ENCODE peak calls at places on chromosomes 16 and 17, in six cellular contexts. One of them, this sample, is unnamed.

GRCh38 chr17:65557349-65558310 is 3.8 kb downstream of the AXIN2 start:
- DNase-seq in left ventricle myocardium inferior: no peak
- DNase-seq in CD8-positive, alpha-beta memory T cell: no peak
- DNase-seq in fibroblast of lung: peak; percentile 93
- DNase-seq in endothelial cell of umbilical vein: no peak
- DNase-seq in heart left ventricle: no peak
- DNase-seq in this sample: peak; percentile 26

GRCh38 chr17:15379659-15380058 is 38.3 kb upstream of the TEKT3 start:
- DNase-seq in fibroblast of lung: no peak
- DNase-seq in endothelial cell of umbilical vein: no peak
- DNase-seq in CD8-positive, alpha-beta memory T cell: no peak
- DNase-seq in left ventricle myocardium inferior: no peak
- DNase-seq in heart left ventricle: no peak
- DNase-seq in this sample: no peak

GRCh38 chr16:12899529-12900168 is 1.7 kb upstream of the SHISA9 start:
- DNase-seq in heart left ventricle: no peak
- DNase-seq in endothelial cell of umbilical vein: no peak
- DNase-seq in left ventricle myocardium inferior: no peak
- DNase-seq in CD8-positive, alpha-beta memory T cell: no peak
- DNase-seq in fibroblast of lung: no peak
- DNase-seq in this sample: no peak

GRCh38 chr16:56329887-56330286 is 95.5 kb downstream of the AMFR start:
- DNase-seq in left ventricle myocardium inferior: no peak
- DNase-seq in fibroblast of lung: no peak
- DNase-seq in heart left ventricle: no peak
- DNase-seq in CD8-positive, alpha-beta memory T cell: no peak
- DNase-seq in endothelial cell of umbilical vein: no peak
- DNase-seq in this sample: no peak

GRCh38 chr16:8751481-8752311 is 45.7 kb downstream of the TMEM186 start:
- DNase-seq in fibroblast of lung: peak; percentile 89
- DNase-seq in endothelial cell of umbilical vein: peak; percentile 13
- DNase-seq in heart left ventricle: no peak
- DNase-seq in left ventricle myocardium inferior: no peak
- DNase-seq in CD8-positive, alpha-beta memory T cell: no peak
- DNase-seq in this sample: peak; percentile 63

GRCh38 chr17:81393684-81394376 is 1.4 kb upstream of the BAHCC1 start:
- DNase-seq in heart left ventricle: peak; percentile 100
- DNase-seq in left ventricle myocardium inferior: peak; percentile 100
- DNase-seq in fibroblast of lung: peak; percentile 99
- DNase-seq in endothelial cell of umbilical vein: peak; percentile 99
- DNase-seq in CD8-positive, alpha-beta memory T cell: no peak
- DNase-seq in this sample: peak; percentile 100

GRCh38 chr17:77476920-77477805 is 336.4 kb downstream of the SEC14L1 start:
- DNase-seq in endothelial cell of umbilical vein: peak; percentile 30
- DNase-seq in left ventricle myocardium inferior: peak; percentile 69
- DNase-seq in CD8-positive, alpha-beta memory T cell: no peak
- DNase-seq in heart left ventricle: peak; percentile 73
- DNase-seq in fibroblast of lung: peak; percentile 98
- DNase-seq in this sample: peak; percentile 94

GRCh38 chr16:30066882-30067583 is 1.5 kb downstream of the ALDOA start:
- DNase-seq in fibroblast of lung: no peak
- DNase-seq in heart left ventricle: peak; percentile 67
- DNase-seq in endothelial cell of umbilical vein: no peak
- DNase-seq in CD8-positive, alpha-beta memory T cell: no peak
- DNase-seq in left ventricle myocardium inferior: peak; percentile 55
- DNase-seq in this sample: no peak

GRCh38 chr16:27097671-27098275 is 31.0 kb downstream of the C16orf82 start:
- DNase-seq in left ventricle myocardium inferior: peak; percentile 76
- DNase-seq in fibroblast of lung: peak; percentile 43
- DNase-seq in heart left ventricle: peak; percentile 60
- DNase-seq in CD8-positive, alpha-beta memory T cell: no peak
- DNase-seq in endothelial cell of umbilical vein: no peak
- DNase-seq in this sample: peak; percentile 15

GRCh38 chr16:68526143-68526781 is 12.8 kb upstream of the ZFP90 start:
- DNase-seq in CD8-positive, alpha-beta memory T cell: no peak
- DNase-seq in fibroblast of lung: no peak
- DNase-seq in left ventricle myocardium inferior: no peak
- DNase-seq in heart left ventricle: no peak
- DNase-seq in endothelial cell of umbilical vein: no peak
- DNase-seq in this sample: no peak

GRCh38 chr17:64162575-64162974 is 32.6 kb upstream of the ERN1 start:
- DNase-seq in left ventricle myocardium inferior: no peak
- DNase-seq in endothelial cell of umbilical vein: no peak
- DNase-seq in CD8-positive, alpha-beta memory T cell: no peak
- DNase-seq in heart left ventricle: no peak
- DNase-seq in fibroblast of lung: no peak
- DNase-seq in this sample: no peak

GRCh38 chr17:48558731-48559608 is 14.1 kb upstream of the HOXB2 start:
- DNase-seq in fibroblast of lung: no peak
- DNase-seq in CD8-positive, alpha-beta memory T cell: no peak
- DNase-seq in endothelial cell of umbilical vein: no peak
- DNase-seq in left ventricle myocardium inferior: no peak
- DNase-seq in heart left ventricle: no peak
- DNase-seq in this sample: no peak

GRCh38 chr17:49146620-49147306 is 14.2 kb downstream of the B4GALNT2 start:
- DNase-seq in heart left ventricle: no peak
- DNase-seq in endothelial cell of umbilical vein: peak; percentile 90
- DNase-seq in fibroblast of lung: peak; percentile 99
- DNase-seq in CD8-positive, alpha-beta memory T cell: no peak
- DNase-seq in left ventricle myocardium inferior: no peak
- DNase-seq in this sample: peak; percentile 91

GRCh38 chr16:51175081-51175480 is 24.0 kb upstream of the SALL1 start:
- DNase-seq in fibroblast of lung: peak; percentile 43
- DNase-seq in heart left ventricle: no peak
- DNase-seq in endothelial cell of umbilical vein: no peak
- DNase-seq in left ventricle myocardium inferior: no peak
- DNase-seq in CD8-positive, alpha-beta memory T cell: no peak
- DNase-seq in this sample: no peak

GRCh38 chr17:39081851-39082250 is 69.6 kb downstream of the PLXDC1 start:
- DNase-seq in heart left ventricle: no peak
- DNase-seq in CD8-positive, alpha-beta memory T cell: no peak
- DNase-seq in fibroblast of lung: no peak
- DNase-seq in endothelial cell of umbilical vein: no peak
- DNase-seq in left ventricle myocardium inferior: no peak
- DNase-seq in this sample: no peak

DNA sequence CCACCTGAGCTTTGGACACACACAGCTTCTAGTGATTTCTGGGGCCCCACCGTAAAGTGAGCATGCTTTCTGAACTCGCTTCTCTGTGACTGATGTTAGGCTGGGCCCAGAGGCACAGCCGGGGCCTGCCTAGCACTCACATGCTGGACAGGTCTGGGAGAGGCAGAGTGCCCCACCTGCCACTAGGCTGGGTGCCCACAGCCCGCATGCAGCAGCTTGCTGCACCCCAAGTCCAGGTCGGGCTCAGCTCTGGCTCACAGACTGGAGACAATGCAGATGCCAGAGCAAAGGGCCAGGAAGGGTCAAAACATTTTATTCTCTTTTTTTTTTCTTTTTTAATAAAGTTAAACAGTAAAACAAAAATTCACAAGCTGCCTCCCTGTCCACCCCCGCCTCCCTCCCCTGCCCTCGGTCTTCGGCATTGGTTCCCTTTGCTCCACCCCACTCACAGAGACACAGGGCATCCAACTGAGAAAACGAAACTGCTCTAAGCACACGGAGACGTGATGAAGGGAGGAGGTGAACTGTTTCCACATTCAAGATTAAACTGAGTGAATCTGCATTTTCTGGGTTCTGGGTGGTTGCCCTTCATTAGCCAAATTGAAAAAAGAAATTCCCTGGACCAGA is 9.7 kb downstream of the CNP start:
- DNase-seq in CD8-positive, alpha-beta memory T cell: no peak
- DNase-seq in heart left ventricle: no peak
- DNase-seq in endothelial cell of umbilical vein: no peak
- DNase-seq in fibroblast of lung: no peak
- DNase-seq in left ventricle myocardium inferior: no peak
- DNase-seq in this sample: no peak
- H3K4me1 ChIP-seq in CD8-positive, alpha-beta memory T cell: no peaks in the 10 kb centered on the region
- H3K4me1 ChIP-seq in heart left ventricle: peaks cover 8% of the 10 kb centered on the region
- H3K4me1 ChIP-seq in endothelial cell of umbilical vein: no peaks in the 10 kb centered on the region
- H3K4me1 ChIP-seq in fibroblast of lung: peaks cover 6% of the 10 kb centered on the region
- H3K4me1 ChIP-seq in left ventricle myocardium inferior: peaks cover 34% of the 10 kb centered on the region
- H3K4me1 ChIP-seq in this sample: peaks cover 33% of the 10 kb centered on the region

GRCh38 chr16:21199607-21200218 is 11.7 kb downstream of the ZP2 start:
- DNase-seq in heart left ventricle: no peak
- DNase-seq in endothelial cell of umbilical vein: no peak
- DNase-seq in fibroblast of lung: no peak
- DNase-seq in left ventricle myocardium inferior: no peak
- DNase-seq in CD8-positive, alpha-beta memory T cell: no peak
- DNase-seq in this sample: no peak
- H3K4me3 ChIP-seq in heart left ventricle: no peak overlapping the region
- H3K4me3 ChIP-seq in endothelial cell of umbilical vein: no peak overlapping the region
- H3K4me3 ChIP-seq in fibroblast of lung: no peak overlapping the region
- H3K4me3 ChIP-seq in left ventricle myocardium inferior: no peak overlapping the region
- H3K4me3 ChIP-seq in CD8-positive, alpha-beta memory T cell: no peak overlapping the region
- H3K4me3 ChIP-seq in this sample: no peak overlapping the region

GRCh38 chr17:50636804-50637195 is 2.1 kb downstream of the ABCC3 start:
- DNase-seq in endothelial cell of umbilical vein: no peak
- DNase-seq in heart left ventricle: no peak
- DNase-seq in CD8-positive, alpha-beta memory T cell: no peak
- DNase-seq in fibroblast of lung: no peak
- DNase-seq in left ventricle myocardium inferior: no peak
- DNase-seq in this sample: no peak

GRCh38 chr17:50635720-50636144 is 1.1 kb downstream of the ABCC3 start:
- DNase-seq in CD8-positive, alpha-beta memory T cell: no peak
- DNase-seq in endothelial cell of umbilical vein: no peak
- DNase-seq in fibroblast of lung: no peak
- DNase-seq in left ventricle myocardium inferior: no peak
- DNase-seq in heart left ventricle: no peak
- DNase-seq in this sample: peak; percentile 20

GRCh38 chr17:50634915-50635719 is 436 bp downstream of the ABCC3 start:
- DNase-seq in left ventricle myocardium inferior: no peak
- DNase-seq in endothelial cell of umbilical vein: no peak
- DNase-seq in heart left ventricle: no peak
- DNase-seq in fibroblast of lung: no peak
- DNase-seq in CD8-positive, alpha-beta memory T cell: no peak
- DNase-seq in this sample: peak; percentile 38

GRCh38 chr17:50637829-50638571 is 3.3 kb downstream of the ABCC3 start:
- DNase-seq in CD8-positive, alpha-beta memory T cell: no peak
- DNase-seq in left ventricle myocardium inferior: no peak
- DNase-seq in fibroblast of lung: no peak
- DNase-seq in heart left ventricle: no peak
- DNase-seq in endothelial cell of umbilical vein: no peak
- DNase-seq in this sample: no peak

DNA sequence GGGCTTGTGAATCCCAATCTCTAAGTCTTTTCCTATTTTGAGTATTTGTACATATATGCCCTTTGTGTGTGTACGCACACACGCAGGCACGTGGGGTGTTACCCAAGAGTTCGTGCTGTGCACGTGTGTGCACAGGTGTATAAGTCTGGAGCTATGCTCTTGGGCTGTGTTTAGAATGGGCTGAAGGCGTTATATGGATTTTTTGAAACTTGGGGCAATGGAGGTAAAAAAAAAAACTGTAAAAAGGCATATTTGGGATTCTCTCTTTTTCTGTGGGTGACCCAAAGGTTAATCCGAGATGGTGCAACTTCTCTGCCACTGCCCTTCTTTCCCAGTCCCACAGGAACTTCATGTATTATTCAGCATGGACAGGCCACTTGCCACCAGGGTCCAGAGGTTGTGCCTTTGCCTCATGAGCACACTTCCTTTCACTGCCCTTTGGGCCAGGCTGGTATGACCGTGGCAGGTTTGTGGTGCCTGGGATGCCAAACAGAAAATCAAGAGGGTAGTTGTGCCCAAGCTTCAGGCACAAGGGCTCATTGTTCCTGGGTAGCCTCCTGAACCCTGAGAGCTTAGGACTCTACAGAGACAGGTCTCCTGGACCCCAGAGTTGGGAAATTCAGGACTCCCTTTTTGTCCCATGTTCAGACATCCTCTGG is 1.6 kb downstream of the ABCC3 start:
- DNase-seq in endothelial cell of umbilical vein: no peak
- DNase-seq in heart left ventricle: no peak
- DNase-seq in left ventricle myocardium inferior: no peak
- DNase-seq in CD8-positive, alpha-beta memory T cell: no peak
- DNase-seq in fibroblast of lung: no peak
- DNase-seq in this sample: peak; percentile 45
- H3K4me1 ChIP-seq in endothelial cell of umbilical vein: peaks cover 51% of the 10 kb centered on the region
- H3K4me1 ChIP-seq in heart left ventricle: peaks cover 15% of the 10 kb centered on the region
- H3K4me1 ChIP-seq in left ventricle myocardium inferior: peaks cover 32% of the 10 kb centered on the region
- H3K4me1 ChIP-seq in CD8-positive, alpha-beta memory T cell: no peaks in the 10 kb centered on the region
- H3K4me1 ChIP-seq in fibroblast of lung: peaks cover 32% of the 10 kb centered on the region
- H3K4me1 ChIP-seq in this sample: peaks cover 66% of the 10 kb centered on the region

GRCh38 chr17:79812206-79812968 is 15.5 kb upstream of the CBX8 start:
- DNase-seq in left ventricle myocardium inferior: no peak
- DNase-seq in heart left ventricle: no peak
- DNase-seq in fibroblast of lung: no peak
- DNase-seq in endothelial cell of umbilical vein: no peak
- DNase-seq in CD8-positive, alpha-beta memory T cell: no peak
- DNase-seq in this sample: no peak
- H3K4me3 ChIP-seq in left ventricle myocardium inferior: peak overlapping the region; percentile 60
- H3K4me3 ChIP-seq in heart left ventricle: no peak overlapping the region
- H3K4me3 ChIP-seq in fibroblast of lung: peak overlapping the region; percentile 28
- H3K4me3 ChIP-seq in endothelial cell of umbilical vein: peak overlapping the region; percentile 38
- H3K4me3 ChIP-seq in CD8-positive, alpha-beta memory T cell: no peak overlapping the region
- H3K4me3 ChIP-seq in this sample: no peak overlapping the region

DNA sequence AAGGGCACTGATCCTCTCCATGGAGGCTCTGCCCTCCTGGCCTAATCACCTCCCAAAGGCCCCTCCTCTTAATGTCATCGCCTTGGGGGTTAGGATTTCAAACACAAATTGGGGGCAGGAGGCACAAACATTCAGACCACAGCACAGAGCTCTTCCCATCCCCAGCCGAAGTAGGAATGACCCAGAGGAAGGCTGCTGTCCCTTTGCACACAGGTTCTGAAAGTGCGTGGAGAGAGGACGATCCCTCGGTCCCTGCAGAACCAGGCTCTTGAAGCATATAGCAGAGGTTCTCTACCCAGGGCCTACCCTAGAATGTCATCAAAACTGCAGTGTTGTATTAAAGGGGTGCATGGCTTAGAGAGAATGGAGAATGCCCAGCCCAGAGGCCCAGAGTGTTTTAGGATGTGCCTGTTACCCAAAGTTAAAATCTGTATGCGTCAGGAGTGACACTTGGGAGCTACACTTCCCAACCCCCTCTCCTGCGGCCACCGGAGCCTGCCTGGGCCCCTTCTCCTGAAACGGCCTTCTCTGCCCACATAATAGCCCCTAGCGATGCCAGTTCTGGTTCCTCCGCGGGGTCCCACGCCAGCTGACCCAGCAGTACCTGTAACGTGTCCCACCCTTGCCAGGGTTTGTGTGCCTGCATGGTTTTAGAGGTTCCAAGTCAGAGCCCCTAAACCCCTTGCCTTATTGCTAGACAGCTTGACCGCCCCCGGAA is 159.5 kb upstream of the CACNG5 start:
- DNase-seq in left ventricle myocardium inferior: no peak
- DNase-seq in CD8-positive, alpha-beta memory T cell: no peak
- DNase-seq in heart left ventricle: no peak
- DNase-seq in endothelial cell of umbilical vein: no peak
- DNase-seq in fibroblast of lung: no peak
- DNase-seq in this sample: no peak
- H3K4me1 ChIP-seq in left ventricle myocardium inferior: peaks cover 3% of the 10 kb centered on the region
- H3K4me1 ChIP-seq in CD8-positive, alpha-beta memory T cell: peaks cover 38% of the 10 kb centered on the region
- H3K4me1 ChIP-seq in heart left ventricle: no peaks in the 10 kb centered on the region
- H3K4me1 ChIP-seq in endothelial cell of umbilical vein: peaks cover 2% of the 10 kb centered on the region
- H3K4me1 ChIP-seq in fibroblast of lung: peaks cover 3% of the 10 kb centered on the region
- H3K4me1 ChIP-seq in this sample: peaks cover 7% of the 10 kb centered on the region